ENCODE peak calls at places on chromosome 6, in six cellular contexts. K is spleen, A is right lobe of liver, J is HepG2, V is esophagus squamous epithelium, C is Peyer's patch. O is an unnamed sample.

GRCh38 chr6:77038801-77039200 is 424.5 kb downstream of the HTR1B start:
- DNase-seq in K (no peak), A (no peak), J (no peak), V (no peak), C (no peak), O (no peak)

GRCh38 chr6:12275084-12275483 is 15.1 kb upstream of the EDN1 start:
- DNase-seq in K (no peak), A (no peak), J (no peak), V (no peak), C (no peak), O (no peak)

GRCh38 chr6:120826253-120826652 is 508.0 kb downstream of the TBC1D32 start:
- DNase-seq in K (no peak), A (no peak), J (peak), V (no peak), C (no peak), O (no peak)

GRCh38 chr6:8908638-8909037 is 473.3 kb upstream of the SLC35B3 start:
- DNase-seq in K (no peak), A (no peak), J (no peak), V (no peak), C (no peak), O (no peak)

GRCh38 chr6:112286010-112286409 is 31.6 kb upstream of the LAMA4 start:
- DNase-seq in K (no peak), A (no peak), J (no peak), V (no peak), C (no peak), O (no peak)

GRCh38 chr6:129501401-129502051 is 208.5 kb downstream of the ARHGAP18 start:
- DNase-seq in K (no peak), A (no peak), J (peak), V (no peak), C (no peak), O (no peak)

GRCh38 chr6:160041608-160042007 is 72.7 kb downstream of the IGF2R start:
- DNase-seq in K (no peak), A (peak), J (peak), V (no peak), C (no peak), O (no peak)

GRCh38 chr6:93496548-93496947 is 77.2 kb upstream of the EPHA7 start:
- DNase-seq in K (no peak), A (no peak), J (no peak), V (no peak), C (no peak), O (no peak)

GRCh38 chr6:91173651-91174050 is 586.8 kb upstream of the MAP3K7 start:
- DNase-seq in K (no peak), A (no peak), J (no peak), V (no peak), C (no peak), O (no peak)

GRCh38 chr6:73691512-73691911 is 4.5 kb upstream of the CD109 start:
- DNase-seq in K (no peak), A (no peak), J (no peak), V (no peak), C (no peak), O (no peak)

GRCh38 chr6:16670183-16670582 is 91.1 kb downstream of the ATXN1 start:
- DNase-seq in K (no peak), A (no peak), J (no peak), V (no peak), C (no peak), O (no peak)

DNA sequence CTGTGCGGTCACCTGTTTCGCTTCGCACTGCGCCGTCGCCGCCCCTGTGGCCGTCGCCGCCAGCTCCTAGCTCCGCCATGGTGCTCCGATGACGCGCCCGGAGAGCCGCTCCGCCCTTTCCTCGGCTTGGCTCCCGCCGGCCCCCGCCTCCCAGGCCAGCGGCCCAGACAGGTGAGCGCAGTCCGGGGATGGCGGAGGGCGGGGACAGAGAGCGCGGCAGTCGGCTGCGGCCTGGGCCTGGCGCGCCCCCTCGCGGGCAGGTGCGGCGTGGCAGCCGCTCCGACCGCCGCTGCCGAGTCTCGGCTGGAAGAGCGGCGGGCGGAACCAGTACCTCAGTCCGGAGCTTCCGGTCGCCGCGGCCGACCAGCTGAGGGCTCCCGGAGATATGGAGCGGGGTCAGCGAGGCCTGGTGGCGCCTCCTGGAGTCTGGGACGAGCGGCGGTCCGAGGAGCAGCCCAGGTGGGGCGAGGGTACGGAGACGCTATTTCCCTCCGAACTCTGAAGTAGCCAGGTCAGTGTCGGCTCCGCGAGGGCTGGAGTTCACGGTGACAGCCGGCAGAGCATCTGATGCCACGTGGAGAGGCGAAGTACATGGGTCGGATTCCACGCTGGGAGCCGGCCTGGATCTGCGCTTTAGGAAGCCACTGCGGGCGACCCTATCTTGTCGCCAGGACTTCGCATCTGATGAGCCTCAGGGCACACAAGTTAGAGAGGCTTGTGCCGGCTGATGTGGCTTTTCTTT is at the start of gene MAP7:
- DNase-seq in K (peak), A (peak), J (no peak), V (no peak), C (peak), O (peak)
- H3K4me3 ChIP-seq in K (peak), A (peak), J (peak), V (peak), C (peak), O (peak)

DNA sequence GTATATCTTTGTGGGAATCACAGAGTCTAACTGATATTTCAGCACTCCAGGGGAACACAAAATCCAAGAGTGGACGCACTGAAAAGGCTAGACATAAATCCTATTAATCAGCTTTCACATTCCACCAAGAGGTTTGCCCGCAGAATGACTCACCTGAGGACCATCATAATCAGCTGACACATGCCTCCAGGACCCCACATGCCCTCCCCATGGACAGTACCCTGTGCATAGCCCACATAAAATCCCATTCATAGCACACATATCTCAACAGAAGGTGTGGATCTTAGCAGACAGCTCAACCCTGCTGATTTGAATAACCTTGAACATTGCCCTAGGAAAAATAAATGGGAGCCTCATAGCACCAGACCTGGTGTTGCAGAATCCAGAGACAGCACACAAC is 246.8 kb upstream of the TENT5A start:
- DNase-seq in K (no peak), A (no peak), J (peak), V (no peak), C (no peak), O (no peak)
- TF ChIP-seq POLR2A in K (no peak), A (no peak), J (no peak), V (no peak), C (no peak), O (no peak)

DNA sequence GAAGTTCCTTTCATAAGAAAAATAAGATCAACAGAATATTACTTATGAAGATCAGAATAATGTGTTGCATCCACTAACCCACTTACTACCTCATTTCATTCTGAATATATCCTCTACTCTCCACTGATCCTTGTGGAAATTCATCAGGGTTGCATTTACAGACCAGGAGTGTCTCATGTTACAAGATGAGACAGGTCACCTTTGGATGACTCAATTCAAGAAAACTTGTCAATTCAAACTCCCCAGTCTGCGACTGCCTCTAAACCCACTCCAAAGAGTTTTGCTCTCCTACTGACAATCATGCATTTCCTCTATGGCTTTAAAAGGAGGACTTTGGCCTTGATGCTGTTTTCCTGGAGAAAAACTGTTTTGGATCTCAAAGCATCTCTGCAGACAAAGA is 68.4 kb downstream of the ID4 start:
- DNase-seq in K (no peak), A (no peak), J (no peak), V (no peak), C (no peak), O (no peak)
- H3K4me3 ChIP-seq in K (no peak), A (no peak), J (no peak), V (no peak), C (no peak), O (no peak)

GRCh38 chr6:168390746-168391400 is 50.1 kb upstream of the SMOC2 start:
- DNase-seq in K (peak), A (no peak), J (no peak), V (no peak), C (peak), O (no peak)

GRCh38 chr6:168394606-168395005 is 46.4 kb upstream of the SMOC2 start:
- DNase-seq in K (peak), A (no peak), J (no peak), V (no peak), C (no peak), O (no peak)

GRCh38 chr6:168395983-168396382 is 45.0 kb upstream of the SMOC2 start:
- DNase-seq in K (no peak), A (no peak), J (no peak), V (no peak), C (no peak), O (no peak)

GRCh38 chr6:168397011-168397410 is 44.0 kb upstream of the SMOC2 start:
- DNase-seq in K (peak), A (no peak), J (no peak), V (no peak), C (peak), O (no peak)

DNA sequence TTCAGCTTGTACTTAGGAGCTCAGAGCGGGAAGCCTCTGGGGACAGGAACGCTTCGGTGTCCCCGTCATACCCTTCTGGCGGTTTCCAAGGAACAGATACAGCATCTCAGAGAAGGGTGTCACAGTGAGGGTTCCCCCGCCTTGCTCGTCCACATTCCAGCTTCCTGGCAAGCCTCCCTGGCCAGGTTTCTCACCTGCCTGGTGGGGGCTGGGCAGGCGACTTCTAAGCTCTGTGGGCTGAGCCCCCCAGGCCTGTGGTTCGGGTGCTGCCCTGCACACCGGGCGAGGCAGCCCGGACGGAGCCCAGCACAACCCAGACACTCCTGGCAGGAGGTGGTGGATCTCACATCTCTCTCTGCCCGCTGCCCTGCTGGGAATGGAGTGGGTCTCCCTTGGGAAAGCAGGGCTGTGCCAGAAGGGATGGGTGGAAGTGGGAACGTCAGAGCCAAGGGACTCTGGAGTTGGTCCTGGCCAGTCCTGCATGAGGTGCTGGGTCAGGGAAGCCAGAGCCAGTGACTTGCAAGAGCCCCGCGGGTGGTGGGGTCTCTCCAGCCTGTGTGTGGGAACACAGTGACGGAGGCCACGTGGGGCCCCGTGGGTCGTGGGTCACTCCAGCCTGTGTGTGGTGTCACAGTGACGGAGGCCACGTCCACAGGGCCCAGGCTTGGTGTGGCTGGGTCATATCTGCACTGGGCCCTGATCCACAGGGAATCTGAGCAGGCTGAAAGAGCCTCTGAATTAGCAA is 47.7 kb upstream of the SMOC2 start:
- DNase-seq in K (no peak), A (no peak), J (no peak), V (no peak), C (no peak), O (no peak)
- TF ChIP-seq POLR2A in K (no peak), A (no peak), J (no peak), V (no peak), C (no peak), O (no peak)

O was measured in suprapubic skin.